ENCODE peak calls at places on chromosomes 13 and 19, in six cellular contexts. One of them, this sample, is unnamed.

GRCh38 chr19:19627716-19628498 is at the start of gene LPAR2:
- DNase-seq in transverse colon: peak; percentile 82
- DNase-seq in ecto neural progenitor cell: peak; percentile 75
- DNase-seq in endothelial cell: peak; percentile 41
- DNase-seq in neural progenitor cell: peak; percentile 86
- DNase-seq in body of pancreas: peak; percentile 73
- DNase-seq in this sample: peak; percentile 69

GRCh38 chr19:17091758-17092333 is 16.3 kb downstream of the MYO9B start:
- DNase-seq in neural progenitor cell: no peak
- DNase-seq in endothelial cell: no peak
- DNase-seq in ecto neural progenitor cell: no peak
- DNase-seq in transverse colon: peak; percentile 54
- DNase-seq in body of pancreas: peak; percentile 66
- DNase-seq in this sample: no peak

GRCh38 chr19:45852941-45853340 is 10.0 kb downstream of the SYMPK start:
- DNase-seq in body of pancreas: no peak
- DNase-seq in endothelial cell: no peak
- DNase-seq in ecto neural progenitor cell: no peak
- DNase-seq in transverse colon: no peak
- DNase-seq in neural progenitor cell: no peak
- DNase-seq in this sample: no peak

GRCh38 chr19:12953456-12954149 is 3.4 kb downstream of the GADD45GIP1 start:
- DNase-seq in neural progenitor cell: no peak
- DNase-seq in body of pancreas: no peak
- DNase-seq in ecto neural progenitor cell: no peak
- DNase-seq in endothelial cell: no peak
- DNase-seq in transverse colon: no peak
- DNase-seq in this sample: no peak

GRCh38 chr19:41696402-41697197 is 8.5 kb upstream of the CEACAM7 start:
- DNase-seq in neural progenitor cell: no peak
- DNase-seq in transverse colon: peak; percentile 31
- DNase-seq in ecto neural progenitor cell: peak; percentile 63
- DNase-seq in endothelial cell: peak; percentile 66
- DNase-seq in body of pancreas: no peak
- DNase-seq in this sample: no peak

GRCh38 chr19:18282021-18282787 is 782 bp upstream of the JUND start:
- DNase-seq in body of pancreas: no peak
- DNase-seq in ecto neural progenitor cell: no peak
- DNase-seq in transverse colon: no peak
- DNase-seq in neural progenitor cell: peak; percentile 21
- DNase-seq in endothelial cell: no peak
- DNase-seq in this sample: no peak

GRCh38 chr13:113647351-113648217 is 10.4 kb downstream of the ATP4B start:
- DNase-seq in transverse colon: peak; percentile 94
- DNase-seq in ecto neural progenitor cell: no peak
- DNase-seq in neural progenitor cell: no peak
- DNase-seq in body of pancreas: peak; percentile 96
- DNase-seq in endothelial cell: no peak
- DNase-seq in this sample: no peak

GRCh38 chr19:47109541-47110375 is 3.8 kb downstream of the ZC3H4 start:
- DNase-seq in ecto neural progenitor cell: no peak
- DNase-seq in endothelial cell: no peak
- DNase-seq in body of pancreas: no peak
- DNase-seq in neural progenitor cell: no peak
- DNase-seq in transverse colon: peak; percentile 56
- DNase-seq in this sample: peak; percentile 61

GRCh38 chr19:8575467-8575997 is 1.7 kb downstream of the MYO1F start:
- DNase-seq in ecto neural progenitor cell: no peak
- DNase-seq in transverse colon: peak; percentile 38
- DNase-seq in neural progenitor cell: no peak
- DNase-seq in endothelial cell: no peak
- DNase-seq in body of pancreas: no peak
- DNase-seq in this sample: peak; percentile 53

GRCh38 chr13:26262156-26262555 is 8.2 kb downstream of the CDK8 start:
- DNase-seq in body of pancreas: no peak
- DNase-seq in ecto neural progenitor cell: no peak
- DNase-seq in endothelial cell: no peak
- DNase-seq in neural progenitor cell: no peak
- DNase-seq in transverse colon: no peak
- DNase-seq in this sample: no peak

GRCh38 chr13:68176486-68176885 is 946.4 kb upstream of the PCDH9 start:
- DNase-seq in ecto neural progenitor cell: no peak
- DNase-seq in transverse colon: no peak
- DNase-seq in body of pancreas: no peak
- DNase-seq in endothelial cell: no peak
- DNase-seq in neural progenitor cell: no peak
- DNase-seq in this sample: no peak